ENCODE peak calls at places on chromosomes 6 and 20, in six cellular contexts. O is suprapubic skin, G is spleen, I is SJSA1, V is left lung, A is ovary. C is an unnamed sample. For H3K9me3, the result is how much of the 10 kb centered on the place peaks cover.

GRCh38 chr20:63908008-63908682 is 13.2 kb downstream of the DNAJC5 start:
- DNase-seq in V (no peak), O (no peak), G (no peak), A (no peak), I (no peak), C (no peak)

GRCh38 chr6:38713812-38714211 is 1.3 kb upstream of the DNAH8 start:
- DNase-seq in I (no peak), G (no peak), V (no peak), A (no peak), O (no peak), C (no peak)

GRCh38 chr6:161486903-161487531 is 213.2 kb upstream of the AGPAT4 start:
- DNase-seq in V (no peak), O (no peak), A (no peak), G (no peak), I (no peak), C (no peak)

GRCh38 chr6:129732034-129732433 is 22.1 kb upstream of the ARHGAP18 start:
- DNase-seq in I (no peak), G (no peak), A (no peak), O (no peak), V (no peak), C (no peak)

GRCh38 chr20:41226426-41226825 is 89.1 kb downstream of the PLCG1 start:
- DNase-seq in A (no peak), G (no peak), I (no peak), O (no peak), V (no peak), C (no peak)

GRCh38 chr20:19975436-19975799 is 41.7 kb upstream of the NAA20 start:
- DNase-seq in I (peak), O (no peak), A (peak), V (peak), G (no peak), C (no peak)

GRCh38 chr6:45488269-45488668 is 110.5 kb upstream of the SUPT3H start:
- DNase-seq in V (no peak), I (no peak), A (no peak), G (no peak), O (no peak), C (no peak)

GRCh38 chr6:34465551-34466241 is at the start of gene PACSIN1:
- DNase-seq in A (no peak), V (no peak), I (no peak), G (peak), O (no peak), C (no peak)

GRCh38 chr20:1505871-1506270 is 14.7 kb upstream of the SIRPB2 start:
- DNase-seq in I (no peak), A (no peak), V (no peak), G (no peak), O (no peak), C (no peak)

GRCh38 chr20:2476742-2477615 is 6.4 kb upstream of the SNRPB start:
- DNase-seq in A (no peak), V (no peak), I (no peak), G (no peak), O (no peak), C (no peak)

GRCh38 chr20:4666001-4666470 is 55.7 kb upstream of the PRND start:
- DNase-seq in V (no peak), G (no peak), I (peak), A (no peak), O (no peak), C (no peak)

GRCh38 chr6:52317841-52318581 is 33.5 kb upstream of the MCM3 start:
- DNase-seq in O (no peak), V (no peak), I (no peak), A (no peak), G (no peak), C (no peak)

GRCh38 chr6:17585766-17586502 is 14.2 kb upstream of the FAM8A1 start:
- DNase-seq in I (no peak), A (no peak), V (no peak), O (no peak), G (no peak), C (no peak)

GRCh38 chr6:64280569-64280968 is 645.0 kb downstream of the PHF3 start:
- DNase-seq in A (no peak), G (no peak), O (no peak), V (no peak), I (no peak), C (no peak)

GRCh38 chr6:684831-685636 is 7.9 kb downstream of the EXOC2 start:
- DNase-seq in A (no peak), G (no peak), V (no peak), O (no peak), I (no peak), C (no peak)

GRCh38 chr6:111263837-111264236 is 176.5 kb downstream of the SLC16A10 start:
- DNase-seq in G (no peak), I (no peak), A (no peak), O (no peak), V (no peak), C (no peak)

GRCh38 chr6:39847216-39847615 is 55.0 kb downstream of the DAAM2 start:
- DNase-seq in A (peak), I (no peak), V (no peak), G (no peak), O (no peak), C (no peak)

GRCh38 chr6:137820425-137820824 is 46.6 kb upstream of the TNFAIP3 start:
- DNase-seq in G (no peak), V (no peak), O (no peak), A (no peak), I (no peak), C (no peak)

GRCh38 chr6:90214461-90214860 is 82.2 kb downstream of the BACH2 start:
- DNase-seq in G (no peak), O (no peak), V (no peak), I (no peak), A (no peak), C (no peak)

GRCh38 chr20:34350095-34350494 is 13.0 kb upstream of the ITCH start:
- DNase-seq in G (no peak), A (no peak), I (no peak), V (no peak), O (no peak), C (no peak)

GRCh38 chr6:157455731-157456523 is 74.9 kb downstream of the ZDHHC14 start:
- DNase-seq in G (no peak), A (no peak), I (no peak), O (no peak), V (no peak), C (no peak)

GRCh38 chr6:131816869-131817268 is 9.0 kb downstream of the ENPP1 start:
- DNase-seq in A (no peak), O (no peak), V (no peak), G (no peak), I (no peak), C (no peak)

GRCh38 chr6:54002118-54002517 is 109.1 kb upstream of the MLIP start:
- DNase-seq in V (no peak), G (no peak), I (no peak), O (no peak), A (no peak), C (no peak)

GRCh38 chr6:153024401-153025017 is 22.0 kb upstream of the MTRF1L start:
- DNase-seq in A (no peak), I (no peak), O (no peak), G (no peak), V (no peak), C (peak)

GRCh38 chr20:38843346-38843745 is 37.8 kb downstream of the PPP1R16B start:
- DNase-seq in G (no peak), V (no peak), O (no peak), I (no peak), A (no peak), C (no peak)

GRCh38 chr6:21375206-21375605 is 218.3 kb upstream of the SOX4 start:
- DNase-seq in V (no peak), G (no peak), O (no peak), I (no peak), A (no peak), C (no peak)

GRCh38 chr6:127343753-127344659 is 597 bp upstream of the ECHDC1 start:
- DNase-seq in G (no peak), V (no peak), A (no peak), I (no peak), O (no peak), C (no peak)

GRCh38 chr20:15703171-15703911 is 869.9 kb downstream of the KIF16B start:
- DNase-seq in A (no peak), V (no peak), O (no peak), G (no peak), I (no peak), C (no peak)

GRCh38 chr6:111406200-111406711 is 76.8 kb downstream of the REV3L start:
- DNase-seq in V (no peak), I (no peak), A (no peak), G (no peak), O (no peak), C (no peak)

GRCh38 chr6:30071081-30071818 is 4.3 kb downstream of the PPP1R11 start:
- DNase-seq in G (peak), V (peak), I (no peak), O (no peak), A (peak), C (no peak)

GRCh38 chr6:151012321-151013294 is 147.1 kb downstream of the MTHFD1L start:
- DNase-seq in V (no peak), G (no peak), A (no peak), O (no peak), I (no peak), C (no peak)
- H3K27ac ChIP-seq in V (no peak), G (no peak), A (no peak), O (no peak), I (no peak), C (no peak)

GRCh38 chr6:28814032-28814976 is 109.5 kb downstream of the TRIM27 start:
- DNase-seq in V (no peak), G (no peak), O (no peak), I (no peak), A (no peak), C (no peak)
- H3K4me3 ChIP-seq in V (no peak), G (no peak), O (no peak), I (no peak), A (no peak), C (peak)

DNA sequence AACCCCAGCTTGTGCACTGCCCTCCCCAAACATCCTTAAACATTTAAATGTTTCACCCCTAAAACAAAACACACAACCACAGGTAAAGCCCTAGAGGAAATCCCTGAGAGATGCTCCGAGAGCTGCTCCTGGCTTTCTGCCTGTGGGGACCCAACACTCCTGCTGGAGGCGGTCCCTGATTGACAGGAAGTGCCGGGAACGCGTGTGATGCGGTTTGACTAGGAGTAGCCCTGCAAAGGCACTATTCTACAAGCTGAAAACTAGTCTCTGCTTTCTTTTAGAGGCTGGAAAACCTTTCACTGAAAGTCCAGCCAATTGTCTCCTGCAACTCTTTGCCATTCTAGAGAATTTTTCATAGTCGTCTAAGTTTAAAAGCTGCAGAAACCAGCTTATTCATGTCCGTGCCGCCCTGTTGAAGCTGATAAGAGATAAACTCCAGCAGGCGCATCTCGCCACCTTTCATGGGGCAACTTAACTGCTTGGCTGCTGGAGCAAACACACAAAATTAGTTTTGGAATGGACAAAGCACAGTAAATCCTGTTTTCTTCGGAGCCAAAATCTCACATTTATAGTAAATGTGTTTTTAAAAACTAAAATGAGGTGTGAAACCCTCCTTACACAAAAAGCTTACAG is 47.1 kb downstream of the DACT2 start:
- DNase-seq in I (peak), O (no peak), G (no peak), V (no peak), A (no peak), C (no peak)
- H3K9me3 ChIP-seq in I (under half), O (under half), G (under half), V (under half), A (under half), C (under half)

GRCh38 chr6:113539202-113539601 is 317.9 kb upstream of the MARCKS start:
- DNase-seq in G (no peak), A (no peak), I (peak), V (no peak), O (no peak), C (no peak)

DNA sequence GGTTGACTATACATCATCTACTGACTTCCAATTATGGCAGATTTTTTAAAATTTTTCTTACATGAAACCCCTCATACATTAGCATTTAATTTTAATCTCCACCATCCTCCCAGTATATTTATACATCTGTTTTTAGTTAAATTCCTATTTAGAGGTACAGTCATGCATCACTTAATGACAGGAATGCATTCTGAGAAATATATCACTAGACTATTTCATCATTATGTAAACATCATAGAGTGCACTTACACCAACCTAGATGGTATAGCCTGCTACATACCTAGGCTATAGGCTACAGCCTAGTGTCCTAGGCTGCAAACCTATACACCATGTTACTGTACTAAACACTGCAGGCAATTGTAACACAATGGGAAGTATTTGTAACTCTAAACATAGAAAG is 316.7 kb upstream of the MARCKS start:
- DNase-seq in I (no peak), G (no peak), V (no peak), A (no peak), O (no peak), C (no peak)
- H3K27ac ChIP-seq in I (no peak), G (no peak), V (no peak), A (no peak), O (no peak), C (no peak)

C was measured in iPS DF 6.9.